ENCODE peak calls at places on chromosomes 6 and 20, in nine cellular contexts. R, Y, X, E, U, K, D, N and H are unnamed samples.

GRCh38 chr20:5920581-5920980 is 29.8 kb downstream of the TRMT6 start:
- DNase-seq in R (no peak), D (no peak), E (no peak), U (no peak), N (no peak), Y (no peak), X (no peak), K (no peak), H (no peak)

GRCh38 chr6:134936476-134936875 is 13.4 kb downstream of the ALDH8A1 start:
- DNase-seq in N (no peak), U (no peak), E (no peak), X (no peak), R (no peak), Y (no peak), D (no peak), K (no peak), H (no peak)

GRCh38 chr6:70599187-70599586 is 32.5 kb downstream of the SDHAF4 start:
- DNase-seq in D (no peak), E (no peak), U (no peak), N (no peak), Y (no peak), K (no peak), R (no peak), X (no peak), H (no peak)

GRCh38 chr6:1479095-1479494 is 89.7 kb downstream of the FOXF2 start:
- DNase-seq in K (peak), X (no peak), U (no peak), R (no peak), D (no peak), N (peak), Y (peak), E (peak), H (no peak)

GRCh38 chr6:55448446-55448845 is 121.2 kb downstream of the GFRAL start:
- DNase-seq in N (peak), X (no peak), U (no peak), D (no peak), R (no peak), K (peak), E (peak), Y (no peak), H (no peak)

GRCh38 chr6:148835920-148836441 is 89.2 kb downstream of the UST start:
- DNase-seq in X (no peak), U (peak), E (peak), N (peak), R (no peak), D (no peak), K (peak), Y (peak), H (no peak)

GRCh38 chr6:55632953-55633352 is 54.0 kb upstream of the HMGCLL1 start:
- DNase-seq in X (no peak), U (peak), Y (peak), D (no peak), E (no peak), N (peak), R (no peak), K (no peak), H (no peak)

GRCh38 chr6:16778521-16778920 is 17.3 kb upstream of the ATXN1 start:
- DNase-seq in D (no peak), Y (no peak), K (no peak), N (no peak), E (no peak), R (no peak), X (no peak), U (peak), H (no peak)

GRCh38 chr6:34515473-34516387 is 40.4 kb downstream of the SPDEF start:
- DNase-seq in K (no peak), D (no peak), R (peak), X (no peak), Y (no peak), N (no peak), U (no peak), E (no peak), H (no peak)

GRCh38 chr6:110545081-110545872 is 68.9 kb upstream of the SLC22A16 start:
- DNase-seq in D (no peak), Y (no peak), K (no peak), R (no peak), X (no peak), N (no peak), U (peak), E (no peak), H (no peak)

GRCh38 chr6:110544472-110544871 is 68.1 kb upstream of the SLC22A16 start:
- DNase-seq in R (no peak), K (no peak), N (no peak), D (no peak), X (no peak), U (no peak), E (no peak), Y (no peak), H (no peak)

GRCh38 chr6:110541701-110542309 is 65.4 kb upstream of the SLC22A16 start:
- DNase-seq in U (no peak), D (no peak), R (no peak), Y (no peak), N (no peak), X (no peak), E (no peak), K (no peak), H (no peak)

GRCh38 chr6:110542311-110543024 is 66.1 kb upstream of the SLC22A16 start:
- DNase-seq in X (no peak), N (no peak), E (no peak), Y (no peak), K (no peak), U (no peak), D (no peak), R (no peak), H (no peak)

DNA sequence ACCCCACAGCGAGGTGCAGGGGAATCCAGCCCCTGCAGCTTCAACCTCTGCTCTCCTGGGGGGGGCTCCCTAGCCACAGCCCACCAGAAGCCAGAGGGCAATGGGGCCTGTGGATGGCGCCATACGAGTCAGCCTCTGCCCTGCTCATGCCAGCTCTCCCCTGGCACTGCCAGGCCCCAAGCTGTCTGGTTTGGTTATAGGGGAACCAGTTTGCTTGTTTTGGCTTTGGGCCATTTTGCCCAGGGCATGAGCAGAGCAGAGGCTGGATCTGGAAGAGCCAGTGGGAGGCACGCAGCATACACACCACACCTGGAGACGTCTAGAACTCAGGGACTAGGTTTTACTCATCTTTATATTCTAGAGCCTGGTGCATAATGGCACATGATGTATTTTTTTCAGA is 66.7 kb upstream of the SLC22A16 start:
- DNase-seq in R (no peak), U (peak), X (no peak), Y (no peak), N (no peak), D (no peak), E (no peak), K (no peak), H (no peak)
- TF ChIP-seq CTCF in R (no peak), U (no peak), X (no peak), Y (no peak), N (no peak), D (no peak), E (no peak), K (no peak), H (no peak)

GRCh38 chr6:79231101-79231500 is 3.4 kb downstream of the HMGN3 start:
- DNase-seq in X (no peak), Y (no peak), U (no peak), R (no peak), K (peak), E (no peak), D (no peak), N (no peak), H (no peak)

GRCh38 chr6:79234150-79235022 is at the start of gene HMGN3:
- DNase-seq in D (peak), R (peak), K (peak), X (no peak), U (peak), Y (peak), N (peak), E (peak), H (peak)

GRCh38 chr6:79232696-79233462 is 1.6 kb downstream of the HMGN3 start:
- DNase-seq in D (no peak), X (no peak), U (no peak), N (no peak), R (no peak), K (no peak), Y (no peak), E (no peak), H (no peak)

GRCh38 chr6:79230149-79230548 is 4.3 kb downstream of the HMGN3 start:
- DNase-seq in D (no peak), Y (no peak), E (peak), X (no peak), K (peak), R (no peak), N (no peak), U (peak), H (no peak)

GRCh38 chr6:79233611-79234149 is 802 bp downstream of the HMGN3 start:
- DNase-seq in N (peak), Y (peak), X (no peak), U (peak), D (peak), R (peak), K (peak), E (peak), H (peak)
- TF ChIP-seq CTCF in N (peak), Y (peak), X (no peak), U (peak), D (peak), R (no peak), K (peak), E (peak), H (peak)

GRCh38 chr20:32297439-32297838 is 20.0 kb downstream of the KIF3B start:
- DNase-seq in E (no peak), R (no peak), Y (no peak), D (no peak), K (no peak), N (no peak), X (no peak), U (no peak), H (no peak)
- TF ChIP-seq CTCF in E (no peak), R (no peak), Y (no peak), D (no peak), K (no peak), N (no peak), X (no peak), U (no peak), H (no peak)

GRCh38 chr20:4549711-4550259 is 171.9 kb upstream of the PRND start:
- DNase-seq in U (no peak), E (no peak), K (no peak), N (no peak), Y (peak), R (no peak), X (no peak), D (no peak), H (no peak)
- TF ChIP-seq CTCF in U (no peak), E (no peak), K (no peak), N (no peak), Y (no peak), R (no peak), X (no peak), D (no peak), H (no peak)

GRCh38 chr6:14784596-14785360 is 461.1 kb upstream of the JARID2 start:
- DNase-seq in U (peak), Y (no peak), N (no peak), K (no peak), X (no peak), R (peak), D (no peak), E (no peak), H (no peak)

GRCh38 chr6:14786455-14786854 is 459.4 kb upstream of the JARID2 start:
- DNase-seq in R (no peak), U (no peak), K (no peak), X (no peak), N (no peak), Y (no peak), D (no peak), E (no peak), H (no peak)

GRCh38 chr6:14787274-14787673 is 458.6 kb upstream of the JARID2 start:
- DNase-seq in X (no peak), E (no peak), N (no peak), U (no peak), D (no peak), R (no peak), Y (no peak), K (no peak), H (no peak)

GRCh38 chr6:14786008-14786407 is 459.9 kb upstream of the JARID2 start:
- DNase-seq in U (no peak), E (no peak), R (no peak), Y (no peak), D (no peak), N (no peak), X (no peak), K (no peak), H (no peak)

DNA sequence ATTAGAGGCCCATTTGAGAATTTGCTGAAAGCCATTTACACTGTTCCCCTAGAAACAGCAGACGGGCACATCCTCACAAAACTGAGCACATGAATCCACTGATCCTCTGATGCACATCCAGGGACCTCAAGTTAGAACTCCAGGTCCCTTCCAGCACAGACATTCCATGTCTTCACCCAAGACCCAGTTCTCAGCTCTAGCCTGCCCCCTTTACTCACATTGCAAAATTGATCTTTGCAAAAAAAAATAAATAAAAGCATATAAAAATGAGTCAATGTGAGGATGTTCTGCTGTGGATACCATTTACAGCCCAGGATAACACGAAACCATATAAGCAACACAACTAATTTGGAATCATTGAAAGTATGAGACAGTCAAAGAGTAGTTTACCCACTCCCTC is 458.2 kb upstream of the JARID2 start:
- DNase-seq in R (no peak), U (no peak), Y (no peak), N (no peak), D (no peak), E (no peak), K (no peak), X (no peak), H (no peak)
- TF ChIP-seq CTCF in R (no peak), U (no peak), Y (no peak), N (no peak), D (no peak), E (no peak), K (no peak), X (no peak), H (no peak)

GRCh38 chr20:39605908-39606307 is 643.8 kb downstream of the DHX35 start:
- DNase-seq in R (no peak), K (no peak), X (peak), E (no peak), Y (no peak), D (no peak), N (no peak), U (peak), H (no peak)

GRCh38 chr20:39607124-39607523 is 645.0 kb downstream of the DHX35 start:
- DNase-seq in E (peak), R (no peak), X (no peak), U (peak), Y (peak), D (no peak), N (no peak), K (no peak), H (no peak)

DNA sequence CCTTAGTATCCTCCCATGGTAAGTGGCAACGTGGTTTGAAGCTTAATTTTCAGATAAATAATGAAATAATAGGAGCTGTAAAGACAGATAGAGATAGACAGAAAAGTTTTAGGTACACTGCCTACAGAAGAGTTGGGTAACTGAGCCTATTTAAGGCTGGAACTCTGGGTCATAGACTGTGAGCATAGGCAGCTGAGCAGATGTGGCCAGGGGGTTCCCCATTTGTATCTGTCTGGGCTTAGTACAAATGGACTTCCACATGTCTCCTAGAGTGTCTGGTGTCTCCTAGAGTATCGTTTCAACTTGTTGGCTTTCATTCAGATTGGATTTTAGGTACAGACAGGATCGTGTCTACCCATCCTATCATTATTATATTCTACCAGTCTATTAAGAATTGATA is 649.8 kb downstream of the DHX35 start:
- DNase-seq in R (no peak), X (no peak), U (no peak), Y (no peak), N (no peak), K (no peak), D (no peak), E (no peak), H (no peak)
- TF ChIP-seq CTCF in R (no peak), X (no peak), U (no peak), Y (no peak), N (no peak), K (no peak), D (no peak), E (no peak), H (no peak)

GRCh38 chr20:51184289-51184688 is 161.4 kb upstream of the KCNG1 start:
- DNase-seq in U (no peak), D (no peak), R (no peak), K (no peak), Y (peak), X (no peak), N (peak), E (peak), H (no peak)
- TF ChIP-seq CTCF in U (no peak), D (no peak), R (no peak), K (no peak), Y (no peak), X (no peak), N (no peak), E (no peak), H (no peak)